ENCODE peak calls at places on chromosomes 12 and 14, in ten cellular contexts. U is nephron progenitor cell; M is AG04449; B is mammary epithelial cell; Q is activated CD8-positive, alpha-beta memory T cell treated with anti-CD3 and anti-CD28 coated beads for 48 hours; D is HS-5; W is coronary artery; P is stimulated activated CD4-positive, alpha-beta T cell treated with anti-CD3 and anti-CD28 coated beads, Interleukin-12 subunit alpha, Interleukin-12 subunit beta, amount 100 ng/mL, for 4 hours; J is testis; R is ovary. O is an unnamed sample.
A peak's percentile ranks its signal among the peaks of the same experiment; 100 is the strongest.

GRCh38 chr12:131436922-131437705 is 273.8 kb upstream of the SFSWAP start:
- DNase-seq in J (peak; percentile 10), R (no peak), B (no peak), P (no peak), D (no peak), Q (no peak), W (no peak), U (no peak), M (no peak), O (no peak)

GRCh38 chr12:130195776-130196175 is 33.5 kb downstream of the FZD10 start:
- DNase-seq in R (no peak), Q (no peak), B (no peak), D (no peak), M (no peak), J (no peak), U (no peak), P (no peak), W (no peak), O (no peak)

GRCh38 chr12:48160807-48161206 is 3.5 kb upstream of the ASB8 start:
- DNase-seq in J (peak; percentile 42), W (no peak), R (no peak), D (no peak), B (no peak), U (no peak), Q (no peak), P (no peak), M (no peak), O (no peak)

GRCh38 chr12:78933014-78933413 is 68.4 kb downstream of the SYT1 start:
- DNase-seq in W (no peak), R (no peak), P (no peak), D (no peak), J (no peak), Q (no peak), M (no peak), U (no peak), B (peak; percentile 27), O (no peak)

GRCh38 chr14:102046337-102047278 is 40.2 kb downstream of the HSP90AA1 start:
- DNase-seq in M (no peak), U (peak; percentile 82), W (peak; percentile 94), D (no peak), P (no peak), R (peak; percentile 66), J (peak; percentile 93), B (peak; percentile 39), Q (no peak), O (peak; percentile 67)

GRCh38 chr14:67429651-67430205 is 17.8 kb upstream of the PLEK2 start:
- DNase-seq in Q (no peak), D (no peak), P (no peak), M (no peak), J (no peak), R (no peak), B (no peak), W (no peak), U (no peak), O (no peak)

GRCh38 chr12:116426391-116427136 is 132.6 kb upstream of the MAP1LC3B2 start:
- DNase-seq in J (peak; percentile 50), D (peak; percentile 96), P (no peak), U (peak; percentile 36), R (peak; percentile 75), W (peak; percentile 92), M (peak; percentile 96), Q (no peak), B (peak; percentile 91), O (peak; percentile 97)

GRCh38 chr12:70853326-70853725 is 67.2 kb downstream of the PTPRR start:
- DNase-seq in Q (no peak), U (no peak), P (no peak), B (peak; percentile 42), W (no peak), D (no peak), J (no peak), M (no peak), R (no peak), O (peak; percentile 85)

GRCh38 chr12:29396774-29397173 is 15.8 kb upstream of the ERGIC2 start:
- DNase-seq in R (no peak), Q (no peak), W (no peak), J (no peak), B (peak; percentile 42), P (no peak), D (no peak), U (no peak), M (peak; percentile 2), O (no peak)

GRCh38 chr12:63844391-63845341 is at the start of gene SRGAP1:
- DNase-seq in M (no peak), B (peak; percentile 67), Q (no peak), W (peak; percentile 86), R (peak; percentile 78), U (peak; percentile 73), D (no peak), J (peak; percentile 76), P (peak; percentile 3), O (peak; percentile 82)

GRCh38 chr14:89228921-89229639 is 188.0 kb downstream of the FOXN3 start:
- DNase-seq in B (no peak), J (no peak), U (no peak), M (no peak), R (no peak), D (no peak), W (no peak), Q (no peak), P (no peak), O (no peak)

GRCh38 chr12:119180380-119181040 is 1.8 kb downstream of the HSPB8 start:
- DNase-seq in B (no peak), D (no peak), M (no peak), J (peak; percentile 45), Q (no peak), P (no peak), R (peak; percentile 43), W (no peak), U (no peak), O (peak; percentile 36)

GRCh38 chr12:3319723-3320492 is 171.1 kb upstream of the PRMT8 start:
- DNase-seq in J (no peak), D (no peak), R (no peak), Q (no peak), B (no peak), W (no peak), M (no peak), P (no peak), U (no peak), O (no peak)

GRCh38 chr12:51773145-51773869 is 75.2 kb downstream of the FIGNL2 start:
- DNase-seq in J (no peak), D (peak; percentile 88), B (peak; percentile 73), W (no peak), P (no peak), M (peak; percentile 53), Q (no peak), U (no peak), R (no peak), O (peak; percentile 81)

GRCh38 chr12:54658306-54659264 is 10.4 kb upstream of the DCD start:
- DNase-seq in M (no peak), W (no peak), P (peak; percentile 43), U (peak; percentile 67), B (peak; percentile 15), Q (no peak), D (peak; percentile 6), J (peak; percentile 82), R (no peak), O (no peak)

GRCh38 chr12:110531741-110532333 is 29.7 kb downstream of the RAD9B start:
- DNase-seq in D (no peak), M (no peak), B (peak; percentile 88), Q (no peak), U (no peak), P (no peak), W (no peak), R (no peak), J (no peak), O (no peak)

GRCh38 chr12:107027304-107028053 is 40.5 kb upstream of the MTERF2 start:
- DNase-seq in J (peak; percentile 22), D (peak; percentile 80), M (peak; percentile 93), B (peak; percentile 91), R (no peak), Q (no peak), W (no peak), P (no peak), U (no peak), O (peak; percentile 95)

GRCh38 chr14:78164226-78164853 is 5.8 kb upstream of the NRXN3 start:
- DNase-seq in P (no peak), R (no peak), B (no peak), J (peak; percentile 65), D (no peak), W (no peak), U (peak; percentile 65), Q (no peak), M (no peak), O (no peak)

GRCh38 chr14:90604356-90604755 is 207.5 kb downstream of the CALM1 start:
- DNase-seq in M (no peak), D (no peak), U (no peak), R (no peak), P (no peak), W (no peak), B (no peak), Q (no peak), J (peak; percentile 50), O (no peak)

GRCh38 chr12:124359671-124360581 is 65.0 kb downstream of the RFLNA start:
- DNase-seq in J (peak; percentile 90), U (no peak), M (no peak), R (peak; percentile 86), D (no peak), Q (no peak), W (peak; percentile 99), P (no peak), B (no peak), O (peak; percentile 66)

GRCh38 chr14:84254205-84254788 is 1275.6 kb upstream of the FLRT2 start:
- DNase-seq in D (no peak), B (no peak), R (no peak), W (no peak), P (no peak), M (no peak), J (peak; percentile 23), U (peak; percentile 14), Q (no peak), O (peak; percentile 1)

GRCh38 chr12:16238661-16239060 is 38.8 kb downstream of the SLC15A5 start:
- DNase-seq in U (no peak), Q (no peak), M (no peak), R (no peak), B (no peak), P (no peak), W (no peak), D (no peak), J (no peak), O (peak; percentile 1)

GRCh38 chr14:54627718-54628345 is 60.9 kb downstream of the SAMD4A start:
- DNase-seq in P (no peak), W (peak; percentile 79), J (peak; percentile 35), M (no peak), R (no peak), Q (no peak), U (peak; percentile 46), D (no peak), B (no peak), O (peak; percentile 55)

GRCh38 chr14:91417134-91417982 is at the start of gene CCDC88C:
- DNase-seq in B (no peak), M (no peak), W (no peak), Q (no peak), D (no peak), J (peak; percentile 73), U (peak; percentile 79), R (peak; percentile 43), P (peak; percentile 78), O (no peak)

GRCh38 chr12:91507754-91508153 is 325.1 kb upstream of the DCN start:
- DNase-seq in P (no peak), J (no peak), B (no peak), M (no peak), D (no peak), R (no peak), Q (no peak), U (no peak), W (no peak), O (no peak)

GRCh38 chr14:52153939-52154338 is 85.1 kb upstream of the NID2 start:
- DNase-seq in B (no peak), R (no peak), P (no peak), J (no peak), W (no peak), D (no peak), Q (no peak), M (no peak), U (no peak), O (no peak)

GRCh38 chr12:12449533-12450025 is 92.7 kb downstream of the BORCS5 start:
- DNase-seq in U (no peak), J (peak; percentile 39), Q (no peak), R (no peak), P (no peak), M (no peak), W (no peak), D (no peak), B (peak; percentile 95), O (no peak)

GRCh38 chr12:1844223-1844622 is 23.9 kb downstream of the LRTM2 start:
- DNase-seq in P (no peak), J (no peak), W (peak; percentile 60), M (no peak), Q (no peak), R (no peak), U (no peak), B (no peak), D (no peak), O (no peak)

O was measured in fibroblast of the conjunctiva.